ENCODE peak calls at places on chromosome 15, in ten cellular contexts. One of them, this sample, is unnamed.

GRCh38 chr15:48556159-48556897 is 89.2 kb downstream of the FBN1 start:
- DNase-seq in GM04503: no peak
- DNase-seq in KBM-7: no peak
- DNase-seq in AML-193: no peak
- DNase-seq in NCI-H1105: no peak
- DNase-seq in NCI-H2029: no peak
- DNase-seq in posterior vena cava: no peak
- DNase-seq in progenitor cell of endocrine pancreas: no peak
- DNase-seq in activated T-cell treated with anti-CD3 and anti-CD28 coated beads, Interleukin-2, amount 50 U/mL, for 72 hours: no peak
- DNase-seq in mesenchymal stem cell: peak; percentile 46
- DNase-seq in this sample: no peak

GRCh38 chr15:100202309-100202943 is 139.3 kb downstream of the ADAMTS17 start:
- DNase-seq in activated T-cell treated with anti-CD3 and anti-CD28 coated beads, Interleukin-2, amount 50 U/mL, for 72 hours: no peak
- DNase-seq in KBM-7: no peak
- DNase-seq in posterior vena cava: peak; percentile 8
- DNase-seq in GM04503: no peak
- DNase-seq in mesenchymal stem cell: no peak
- DNase-seq in NCI-H2029: no peak
- DNase-seq in progenitor cell of endocrine pancreas: no peak
- DNase-seq in AML-193: no peak
- DNase-seq in NCI-H1105: no peak
- DNase-seq in this sample: no peak

GRCh38 chr15:35376701-35377100 is 169.3 kb downstream of the DPH6 start:
- DNase-seq in mesenchymal stem cell: no peak
- DNase-seq in NCI-H1105: no peak
- DNase-seq in posterior vena cava: no peak
- DNase-seq in KBM-7: no peak
- DNase-seq in AML-193: peak; percentile 26
- DNase-seq in NCI-H2029: no peak
- DNase-seq in progenitor cell of endocrine pancreas: no peak
- DNase-seq in activated T-cell treated with anti-CD3 and anti-CD28 coated beads, Interleukin-2, amount 50 U/mL, for 72 hours: no peak
- DNase-seq in GM04503: no peak
- DNase-seq in this sample: no peak

GRCh38 chr15:73082719-73083275 is 30.5 kb downstream of the NEO1 start:
- DNase-seq in activated T-cell treated with anti-CD3 and anti-CD28 coated beads, Interleukin-2, amount 50 U/mL, for 72 hours: no peak
- DNase-seq in NCI-H2029: no peak
- DNase-seq in GM04503: no peak
- DNase-seq in AML-193: no peak
- DNase-seq in progenitor cell of endocrine pancreas: no peak
- DNase-seq in NCI-H1105: no peak
- DNase-seq in KBM-7: peak; percentile 14
- DNase-seq in mesenchymal stem cell: peak; percentile 24
- DNase-seq in posterior vena cava: no peak
- DNase-seq in this sample: no peak

GRCh38 chr15:45454825-45455224 is 67.7 kb downstream of the SLC30A4 start:
- DNase-seq in NCI-H1105: no peak
- DNase-seq in GM04503: peak; percentile 75
- DNase-seq in KBM-7: peak; percentile 86
- DNase-seq in activated T-cell treated with anti-CD3 and anti-CD28 coated beads, Interleukin-2, amount 50 U/mL, for 72 hours: peak; percentile 67
- DNase-seq in posterior vena cava: peak; percentile 88
- DNase-seq in progenitor cell of endocrine pancreas: no peak
- DNase-seq in NCI-H2029: peak; percentile 15
- DNase-seq in mesenchymal stem cell: peak; percentile 94
- DNase-seq in AML-193: peak; percentile 81
- DNase-seq in this sample: peak; percentile 58

GRCh38 chr15:57541805-57542504 is 49.7 kb upstream of the MYZAP start:
- DNase-seq in NCI-H2029: no peak
- DNase-seq in GM04503: peak; percentile 30
- DNase-seq in progenitor cell of endocrine pancreas: peak; percentile 47
- DNase-seq in AML-193: peak; percentile 32
- DNase-seq in activated T-cell treated with anti-CD3 and anti-CD28 coated beads, Interleukin-2, amount 50 U/mL, for 72 hours: peak; percentile 31
- DNase-seq in NCI-H1105: peak; percentile 68
- DNase-seq in mesenchymal stem cell: peak; percentile 76
- DNase-seq in KBM-7: peak; percentile 64
- DNase-seq in posterior vena cava: peak; percentile 91
- DNase-seq in this sample: peak; percentile 59

GRCh38 chr15:60128710-60129109 is 124.6 kb downstream of the FOXB1 start:
- DNase-seq in NCI-H2029: no peak
- DNase-seq in mesenchymal stem cell: no peak
- DNase-seq in GM04503: no peak
- DNase-seq in KBM-7: no peak
- DNase-seq in NCI-H1105: no peak
- DNase-seq in progenitor cell of endocrine pancreas: no peak
- DNase-seq in posterior vena cava: no peak
- DNase-seq in AML-193: no peak
- DNase-seq in activated T-cell treated with anti-CD3 and anti-CD28 coated beads, Interleukin-2, amount 50 U/mL, for 72 hours: no peak
- DNase-seq in this sample: no peak

GRCh38 chr15:63860161-63860954 is 26.6 kb upstream of the HERC1 start:
- DNase-seq in posterior vena cava: no peak
- DNase-seq in mesenchymal stem cell: no peak
- DNase-seq in KBM-7: no peak
- DNase-seq in progenitor cell of endocrine pancreas: no peak
- DNase-seq in NCI-H1105: no peak
- DNase-seq in NCI-H2029: no peak
- DNase-seq in AML-193: no peak
- DNase-seq in GM04503: no peak
- DNase-seq in activated T-cell treated with anti-CD3 and anti-CD28 coated beads, Interleukin-2, amount 50 U/mL, for 72 hours: peak; percentile 52
- DNase-seq in this sample: no peak

GRCh38 chr15:49847937-49848823 is 227.3 kb downstream of the DTWD1 start:
- DNase-seq in NCI-H1105: no peak
- DNase-seq in mesenchymal stem cell: peak; percentile 96
- DNase-seq in KBM-7: no peak
- DNase-seq in AML-193: no peak
- DNase-seq in activated T-cell treated with anti-CD3 and anti-CD28 coated beads, Interleukin-2, amount 50 U/mL, for 72 hours: no peak
- DNase-seq in posterior vena cava: no peak
- DNase-seq in NCI-H2029: no peak
- DNase-seq in GM04503: peak; percentile 97
- DNase-seq in progenitor cell of endocrine pancreas: no peak
- DNase-seq in this sample: no peak

This sample was measured in GM13977.